ENCODE peak calls at places on chromosome 15, in four cellular contexts. One of them, this sample, is unnamed.

GRCh38 chr15:69730281-69731235 is 277.9 kb downstream of the RPLP1 start:
- DNase-seq in heart right ventricle: no peak
- DNase-seq in Panc1: no peak
- DNase-seq in transverse colon: no peak
- DNase-seq in this sample: no peak

GRCh38 chr15:92025717-92026270 is 172.3 kb downstream of the SLCO3A1 start:
- DNase-seq in heart right ventricle: no peak
- DNase-seq in Panc1: no peak
- DNase-seq in transverse colon: no peak
- DNase-seq in this sample: no peak

GRCh38 chr15:50163719-50164410 is 18.1 kb upstream of the SLC27A2 start:
- DNase-seq in heart right ventricle: no peak
- DNase-seq in Panc1: no peak
- DNase-seq in transverse colon: no peak
- DNase-seq in this sample: no peak

GRCh38 chr15:63369296-63369695 is 12.3 kb downstream of the CA12 start:
- DNase-seq in heart right ventricle: no peak
- DNase-seq in Panc1: no peak
- DNase-seq in transverse colon: no peak
- DNase-seq in this sample: no peak

GRCh38 chr15:64044315-64045105 is 1.8 kb downstream of the DAPK2 start:
- DNase-seq in heart right ventricle: no peak
- DNase-seq in Panc1: no peak
- DNase-seq in transverse colon: no peak
- DNase-seq in this sample: no peak

GRCh38 chr15:31317033-31317979 is 9.3 kb upstream of the KLF13 start:
- DNase-seq in heart right ventricle: no peak
- DNase-seq in Panc1: no peak
- DNase-seq in transverse colon: no peak
- DNase-seq in this sample: no peak

GRCh38 chr15:80619677-80620076 is 75.4 kb upstream of the ABHD17C start:
- DNase-seq in heart right ventricle: no peak
- DNase-seq in Panc1: no peak
- DNase-seq in transverse colon: no peak
- DNase-seq in this sample: no peak

GRCh38 chr15:44550734-44551133 is 13.8 kb downstream of the EIF3J start:
- DNase-seq in heart right ventricle: no peak
- DNase-seq in Panc1: no peak
- DNase-seq in transverse colon: no peak
- DNase-seq in this sample: no peak

GRCh38 chr15:34122771-34123183 is 20.9 kb downstream of the PGBD4 start:
- DNase-seq in heart right ventricle: no peak
- DNase-seq in Panc1: no peak
- DNase-seq in transverse colon: no peak
- DNase-seq in this sample: no peak

GRCh38 chr15:57555270-57555669 is 36.4 kb upstream of the MYZAP start:
- DNase-seq in heart right ventricle: no peak
- DNase-seq in Panc1: no peak
- DNase-seq in transverse colon: no peak
- DNase-seq in this sample: no peak

GRCh38 chr15:49986326-49986725 is 132.7 kb downstream of the ATP8B4 start:
- DNase-seq in heart right ventricle: no peak
- DNase-seq in Panc1: no peak
- DNase-seq in transverse colon: no peak
- DNase-seq in this sample: no peak

GRCh38 chr15:76391847-76392246 is 55.3 kb downstream of the ISL2 start:
- DNase-seq in heart right ventricle: no peak
- DNase-seq in Panc1: no peak
- DNase-seq in transverse colon: no peak
- DNase-seq in this sample: no peak

GRCh38 chr15:60093273-60094067 is 89.4 kb downstream of the FOXB1 start:
- DNase-seq in heart right ventricle: no peak
- DNase-seq in Panc1: no peak
- DNase-seq in transverse colon: peak
- DNase-seq in this sample: no peak

GRCh38 chr15:89629829-89630228 is 25.4 kb downstream of the KIF7 start:
- DNase-seq in heart right ventricle: no peak
- DNase-seq in Panc1: no peak
- DNase-seq in transverse colon: no peak
- DNase-seq in this sample: no peak

GRCh38 chr15:70879386-70879785 is 12.8 kb downstream of the THAP10 start:
- DNase-seq in heart right ventricle: no peak
- DNase-seq in Panc1: no peak
- DNase-seq in transverse colon: no peak
- DNase-seq in this sample: no peak

GRCh38 chr15:83769411-83769960 is 115.6 kb downstream of the ADAMTSL3 start:
- DNase-seq in heart right ventricle: no peak
- DNase-seq in Panc1: no peak
- DNase-seq in transverse colon: no peak
- DNase-seq in this sample: no peak

GRCh38 chr15:50418041-50418583 is 6.1 kb upstream of the USP8 start:
- DNase-seq in heart right ventricle: no peak
- DNase-seq in Panc1: no peak
- DNase-seq in transverse colon: no peak
- DNase-seq in this sample: no peak

GRCh38 chr15:25905140-25905539 is 42.0 kb upstream of the ATP10A start:
- DNase-seq in heart right ventricle: no peak
- DNase-seq in Panc1: no peak
- DNase-seq in transverse colon: peak
- DNase-seq in this sample: no peak

GRCh38 chr15:74725845-74726773 is 781 bp upstream of the CYP1A1 start:
- DNase-seq in heart right ventricle: peak
- DNase-seq in Panc1: no peak
- DNase-seq in transverse colon: peak
- DNase-seq in this sample: no peak

GRCh38 chr15:49712846-49713450 is 92.1 kb downstream of the DTWD1 start:
- DNase-seq in heart right ventricle: no peak
- DNase-seq in Panc1: no peak
- DNase-seq in transverse colon: no peak
- DNase-seq in this sample: no peak

GRCh38 chr15:85646538-85647091 is 148.1 kb downstream of the KLHL25 start:
- DNase-seq in heart right ventricle: no peak
- DNase-seq in Panc1: no peak
- DNase-seq in transverse colon: no peak
- DNase-seq in this sample: no peak

GRCh38 chr15:83973816-83974215 is 261.8 kb upstream of the GOLGA6L4 start:
- DNase-seq in heart right ventricle: no peak
- DNase-seq in Panc1: peak
- DNase-seq in transverse colon: no peak
- DNase-seq in this sample: no peak

GRCh38 chr15:63895194-63895593 is 61.4 kb upstream of the HERC1 start:
- DNase-seq in heart right ventricle: no peak
- DNase-seq in Panc1: no peak
- DNase-seq in transverse colon: no peak
- DNase-seq in this sample: no peak

GRCh38 chr15:50250789-50251394 is 14.6 kb downstream of the HDC start:
- DNase-seq in heart right ventricle: no peak
- DNase-seq in Panc1: no peak
- DNase-seq in transverse colon: no peak
- DNase-seq in this sample: no peak

DNA sequence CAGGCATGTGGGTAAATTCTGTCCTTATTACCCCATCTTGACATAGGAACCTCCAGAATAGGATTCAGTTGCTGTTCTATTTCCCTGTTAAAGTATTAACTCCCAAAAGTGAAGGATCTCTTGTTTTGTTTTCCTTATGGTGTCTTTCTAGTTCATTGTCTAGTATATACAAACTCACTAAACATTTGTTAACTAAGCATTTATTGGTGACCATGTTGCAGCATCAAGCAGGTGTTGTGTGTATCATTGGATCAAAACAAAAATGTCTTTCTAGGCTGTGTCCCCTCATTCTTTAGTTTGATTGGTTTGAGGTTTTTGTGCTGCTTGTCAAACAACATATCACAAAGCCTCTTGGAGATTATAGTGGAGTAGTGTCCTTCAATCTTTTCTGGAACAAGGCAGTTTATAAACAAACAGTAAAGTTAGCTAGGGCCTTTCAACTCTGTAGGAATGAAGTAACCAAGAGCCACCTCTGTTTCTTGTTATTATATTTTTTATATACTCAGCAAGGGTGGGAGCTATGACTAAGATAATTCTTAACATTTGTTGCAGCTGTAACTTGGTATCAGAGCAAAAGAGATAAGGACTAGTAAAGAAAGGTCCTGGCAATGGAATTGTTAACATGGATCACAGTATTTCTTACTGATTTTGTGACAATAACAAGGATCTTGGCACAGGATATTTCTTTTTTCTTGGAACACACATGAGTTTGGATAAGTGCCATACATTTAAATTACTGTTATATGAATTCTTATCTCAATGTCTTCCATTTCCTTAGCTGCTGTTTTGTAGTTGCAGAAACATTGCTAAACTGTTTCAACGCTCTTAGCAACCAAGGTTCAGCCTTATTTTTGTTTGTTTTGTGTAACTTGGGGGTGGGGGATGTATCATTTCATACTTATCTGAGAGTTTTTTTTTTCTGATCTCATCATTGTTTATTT is 49.3 kb downstream of the TMOD3 start:
- DNase-seq in heart right ventricle: no peak
- DNase-seq in Panc1: no peak
- DNase-seq in transverse colon: no peak
- DNase-seq in this sample: no peak
- H3K27ac ChIP-seq in heart right ventricle: peak
- H3K27ac ChIP-seq in Panc1: no peak
- H3K27ac ChIP-seq in transverse colon: peak
- H3K27ac ChIP-seq in this sample: no peak

GRCh38 chr15:56469484-56469883 is 4.5 kb upstream of the MNS1 start:
- DNase-seq in heart right ventricle: no peak
- DNase-seq in Panc1: no peak
- DNase-seq in transverse colon: no peak
- DNase-seq in this sample: no peak
- H3K27ac ChIP-seq in heart right ventricle: no peak
- H3K27ac ChIP-seq in Panc1: no peak
- H3K27ac ChIP-seq in transverse colon: no peak
- H3K27ac ChIP-seq in this sample: no peak

DNA sequence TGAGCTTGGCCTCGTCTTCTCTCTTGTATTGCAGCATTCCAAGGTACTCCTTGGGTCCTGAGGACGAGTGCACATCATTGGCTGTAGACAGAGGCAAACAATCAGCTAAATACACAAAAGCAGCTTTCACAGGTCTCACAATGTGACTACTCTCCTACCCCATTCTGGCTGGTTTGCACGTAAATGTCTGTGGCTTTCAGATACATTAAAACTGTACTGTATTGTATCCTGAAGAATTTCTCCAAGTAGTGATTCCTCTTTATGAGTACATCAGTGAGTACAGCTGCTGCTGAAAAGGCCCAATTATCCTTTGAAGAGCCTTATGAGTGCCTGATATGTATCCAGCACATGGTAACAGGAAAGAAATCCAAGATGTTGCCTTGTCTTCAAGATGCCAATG is 22.0 kb upstream of the GNB5 start:
- DNase-seq in heart right ventricle: no peak
- DNase-seq in Panc1: no peak
- DNase-seq in transverse colon: no peak
- DNase-seq in this sample: no peak
- H3K27ac ChIP-seq in heart right ventricle: no peak
- H3K27ac ChIP-seq in Panc1: no peak
- H3K27ac ChIP-seq in transverse colon: no peak
- H3K27ac ChIP-seq in this sample: no peak

GRCh38 chr15:48191574-48192225 is at the start of gene CTXN2:
- DNase-seq in heart right ventricle: no peak
- DNase-seq in Panc1: no peak
- DNase-seq in transverse colon: peak
- DNase-seq in this sample: peak
- H3K27ac ChIP-seq in heart right ventricle: no peak
- H3K27ac ChIP-seq in Panc1: no peak
- H3K27ac ChIP-seq in transverse colon: no peak
- H3K27ac ChIP-seq in this sample: peak

This sample was measured in caudate nucleus.